ENCODE peak calls at places on chromosome 1, in five cellular contexts. V, L, H, M and I are unnamed samples. For H3F3A and H3K4me1, the result is how much of the 10 kb centered on the place peaks cover.

GRCh38 chr1:33864460-33865389 is 846 bp downstream of the HMGB4 start:
- DNase-seq in L (no peak), V (no peak), M (no peak), H (no peak), I (no peak)

GRCh38 chr1:78045850-78046778 is at the start of gene GIPC2:
- DNase-seq in L (peak), V (peak), H (no peak), M (peak), I (peak)

GRCh38 chr1:207058878-207059867 is 6.1 kb downstream of the PFKFB2 start:
- DNase-seq in L (no peak), M (peak), H (no peak), V (peak), I (peak)

GRCh38 chr1:18738617-18739016 is 108.0 kb downstream of the PAX7 start:
- DNase-seq in V (no peak), M (no peak), L (no peak), H (no peak), I (no peak)

GRCh38 chr1:8598060-8598724 is 219.2 kb downstream of the RERE start:
- DNase-seq in V (peak), M (peak), H (no peak), L (peak), I (peak)

GRCh38 chr1:91791103-91791502 is 94.8 kb downstream of the TGFBR3 start:
- DNase-seq in L (no peak), V (peak), M (no peak), H (no peak), I (peak)

GRCh38 chr1:6783221-6783620 is 2.0 kb upstream of the CAMTA1 start:
- DNase-seq in L (no peak), V (no peak), H (no peak), M (no peak), I (no peak)

GRCh38 chr1:172837816-172838680 is 179.1 kb downstream of the FASLG start:
- DNase-seq in V (no peak), M (no peak), L (peak), H (peak), I (no peak)

GRCh38 chr1:230215049-230215448 is 148.0 kb downstream of the GALNT2 start:
- DNase-seq in V (peak), H (peak), L (peak), M (no peak), I (peak)

GRCh38 chr1:209513226-209513625 is 70.3 kb upstream of the CAMK1G start:
- DNase-seq in L (peak), M (peak), H (peak), V (peak), I (peak)

GRCh38 chr1:156499194-156499702 is 1.3 kb downstream of the MEF2D start:
- DNase-seq in M (no peak), V (peak), H (peak), L (peak), I (peak)

GRCh38 chr1:220902916-220903315 is 23.7 kb downstream of the HLX start:
- DNase-seq in M (no peak), H (peak), L (peak), V (no peak), I (no peak)

GRCh38 chr1:69982992-69983391 is 222.4 kb downstream of the LRRC40 start:
- DNase-seq in H (peak), M (no peak), V (no peak), L (peak), I (no peak)

GRCh38 chr1:226100436-226101347 is 38.2 kb downstream of the H3-3A start:
- DNase-seq in V (peak), L (peak), M (peak), H (peak), I (peak)

GRCh38 chr1:207309775-207310273 is 11.7 kb upstream of the CD55 start:
- DNase-seq in M (no peak), L (peak), H (peak), V (peak), I (no peak)

GRCh38 chr1:235011599-235012435 is 116.8 kb downstream of the TOMM20 start:
- DNase-seq in L (peak), V (no peak), H (peak), M (peak), I (no peak)

GRCh38 chr1:86477721-86478120 is 9.0 kb downstream of the CLCA1 start:
- DNase-seq in V (no peak), M (no peak), L (peak), H (no peak), I (no peak)

GRCh38 chr1:46183119-46183842 is 7.0 kb upstream of the P3R3URF start:
- DNase-seq in M (no peak), H (peak), V (peak), L (peak), I (no peak)

GRCh38 chr1:21278898-21279819 is 11.1 kb downstream of the ECE1 start:
- DNase-seq in V (no peak), M (no peak), H (no peak), L (peak), I (peak)

GRCh38 chr1:227432981-227433380 is 114.7 kb upstream of the CDC42BPA start:
- DNase-seq in L (no peak), M (no peak), H (no peak), V (no peak), I (no peak)
- H3F3A ChIP-seq in L (under half), M (under half), H (under half), V (under half), I (under half)

GRCh38 chr1:2019571-2020309 is 595 bp downstream of the GABRD start:
- DNase-seq in L (peak), H (no peak), M (no peak), V (peak), I (peak)
- H3K4me1 ChIP-seq in L (under half), H (under half), M (under half), V (under half), I (under half)

DNA sequence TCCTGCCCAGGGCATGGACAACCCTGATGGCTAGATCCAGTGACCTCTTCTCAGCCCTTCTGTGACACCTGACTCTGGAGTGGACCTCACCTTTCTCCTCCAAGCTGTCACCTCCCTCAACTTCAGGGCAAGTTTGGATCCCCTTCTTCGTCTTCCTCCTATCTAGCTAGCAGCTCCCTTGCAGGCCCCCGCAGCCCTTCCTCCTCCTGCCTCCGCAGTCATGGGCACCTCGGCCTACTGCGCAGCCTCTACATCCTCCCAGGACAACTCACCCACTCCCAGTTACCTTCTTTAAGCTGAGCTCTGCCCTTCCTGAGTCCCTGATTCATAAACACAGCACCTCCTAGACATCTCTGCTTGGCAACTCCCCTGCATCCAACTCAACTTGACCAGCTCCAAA is 61.3 kb upstream of the ID3 start:
- DNase-seq in L (no peak), M (no peak), H (no peak), V (no peak), I (no peak)
- H3F3A ChIP-seq in L (under half), M (under half), H (under half), V (under half), I (under half)

GRCh38 chr1:205284420-205285144 is 37.0 kb downstream of the NUAK2 start:
- DNase-seq in H (peak), V (peak), L (peak), M (peak), I (peak)

GRCh38 chr1:205279986-205280385 is 41.6 kb downstream of the NUAK2 start:
- DNase-seq in L (no peak), H (peak), M (no peak), V (no peak), I (no peak)

GRCh38 chr1:205285391-205286101 is 36.0 kb downstream of the NUAK2 start:
- DNase-seq in H (no peak), V (no peak), M (no peak), L (peak), I (no peak)

GRCh38 chr1:205286335-205286950 is 35.1 kb downstream of the NUAK2 start:
- DNase-seq in V (no peak), M (no peak), L (no peak), H (peak), I (no peak)

DNA sequence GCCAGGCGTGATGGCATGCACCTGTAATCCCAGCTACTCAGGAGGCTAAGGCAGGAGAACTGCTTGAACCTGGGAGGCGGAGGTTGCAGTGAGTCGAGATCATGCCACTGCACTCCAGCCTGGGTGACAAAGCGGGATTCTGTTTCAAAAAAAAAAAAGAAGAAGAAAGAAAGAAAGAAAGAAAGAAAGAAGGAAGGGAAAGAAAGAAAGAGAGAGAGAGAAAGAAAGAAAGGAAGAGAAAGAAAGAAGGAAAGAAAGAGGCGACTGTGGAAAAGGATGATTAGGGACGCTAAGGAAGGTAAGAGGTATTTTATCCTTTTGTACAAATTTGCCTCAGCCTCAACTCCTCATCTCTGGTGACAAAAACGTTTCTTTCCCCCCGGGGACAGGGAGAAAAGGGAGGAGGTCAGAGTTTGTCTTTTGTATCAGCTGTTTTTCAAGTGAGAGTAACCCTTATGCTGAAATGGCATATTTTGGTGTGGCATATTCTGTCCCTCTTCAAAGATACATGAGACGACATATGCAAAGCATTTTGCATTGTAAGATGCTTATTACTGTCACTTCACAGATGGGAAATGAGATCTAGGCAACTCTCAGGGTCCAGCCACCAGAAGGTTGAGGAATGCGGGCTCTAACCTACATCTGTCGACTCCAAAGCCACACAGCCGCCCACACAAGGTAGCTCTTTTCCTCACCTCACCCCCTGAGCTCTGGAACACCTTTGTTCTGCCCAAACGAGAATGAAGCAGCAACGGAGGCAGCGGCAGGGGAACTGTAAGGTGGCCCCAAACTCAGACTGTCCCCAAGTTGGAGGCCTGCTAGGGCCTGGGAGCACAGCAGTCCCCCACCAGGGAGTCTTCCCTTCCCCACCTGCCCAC is 38.0 kb downstream of the NUAK2 start:
- DNase-seq in M (no peak), V (no peak), L (no peak), H (no peak), I (no peak)
- H3K4me1 ChIP-seq in M (under half), V (under half), L (under half), H (under half), I (half or more)

GRCh38 chr1:39564340-39564739 is 12.2 kb downstream of the PABPC4 start:
- DNase-seq in V (no peak), M (no peak), H (no peak), L (no peak), I (no peak)
- H3F3A ChIP-seq in V (half or more), M (under half), H (under half), L (under half), I (under half)

GRCh38 chr1:41395599-41395956 is 34.3 kb downstream of the FOXO6 start:
- DNase-seq in M (no peak), L (no peak), V (no peak), H (no peak), I (no peak)
- H3K4me1 ChIP-seq in M (half or more), L (under half), V (under half), H (under half), I (half or more)

GRCh38 chr1:153520818-153521476 is 14.8 kb downstream of the S100A6 start:
- DNase-seq in V (no peak), L (no peak), H (peak), M (peak), I (no peak)

GRCh38 chr1:153518562-153518961 is 17.2 kb downstream of the S100A6 start:
- DNase-seq in H (no peak), L (no peak), V (no peak), M (no peak), I (no peak)

GRCh38 chr1:153515504-153516394 is 20.0 kb downstream of the S100A6 start:
- DNase-seq in V (no peak), M (no peak), H (peak), L (no peak), I (no peak)

GRCh38 chr1:153513666-153514065 is 22.1 kb downstream of the S100A6 start:
- DNase-seq in L (no peak), H (no peak), V (no peak), M (no peak), I (no peak)

GRCh38 chr1:153519242-153519641 is 16.5 kb downstream of the S100A6 start:
- DNase-seq in M (no peak), H (no peak), V (no peak), L (no peak), I (no peak)
- H3F3A ChIP-seq in M (under half), H (under half), V (under half), L (under half), I (under half)

GRCh38 chr1:61087574-61087973 is 5.2 kb downstream of the NFIA start:
- DNase-seq in V (no peak), M (no peak), H (no peak), L (no peak), I (no peak)

GRCh38 chr1:61090546-61090945 is 8.2 kb downstream of the NFIA start:
- DNase-seq in M (no peak), V (no peak), L (no peak), H (no peak), I (no peak)

GRCh38 chr1:61089338-61089737 is 7.0 kb downstream of the NFIA start:
- DNase-seq in H (peak), L (no peak), V (no peak), M (no peak), I (no peak)

GRCh38 chr1:61086245-61086644 is 3.9 kb downstream of the NFIA start:
- DNase-seq in H (no peak), V (no peak), L (no peak), M (no peak), I (no peak)

DNA sequence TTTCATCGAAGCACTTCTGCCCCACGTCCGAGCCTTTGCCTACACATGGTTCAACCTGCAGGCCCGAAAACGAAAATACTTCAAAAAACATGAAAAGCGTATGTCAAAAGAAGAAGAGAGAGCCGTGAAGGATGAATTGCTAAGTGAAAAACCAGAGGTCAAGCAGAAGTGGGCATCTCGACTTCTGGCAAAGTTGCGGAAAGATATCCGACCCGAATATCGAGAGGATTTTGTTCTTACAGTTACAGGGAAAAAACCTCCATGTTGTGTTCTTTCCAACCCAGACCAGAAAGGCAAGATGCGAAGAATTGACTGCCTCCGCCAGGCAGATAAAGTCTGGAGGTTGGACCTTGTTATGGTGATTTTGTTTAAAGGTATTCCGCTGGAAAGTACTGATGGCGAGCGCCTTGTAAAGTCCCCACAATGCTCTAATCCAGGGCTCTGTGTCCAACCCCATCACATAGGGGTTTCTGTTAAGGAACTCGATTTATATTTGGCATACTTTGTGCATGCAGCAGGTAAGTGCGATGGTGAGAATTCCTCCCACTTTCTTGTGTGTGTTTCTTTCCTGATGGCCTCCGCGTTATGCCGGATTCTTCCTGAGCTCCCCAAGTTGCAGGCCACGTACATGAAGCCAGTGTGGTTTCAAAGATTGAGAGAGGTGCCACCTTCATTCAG is 5.9 kb downstream of the NFIA start:
- DNase-seq in V (peak), H (no peak), L (no peak), M (no peak), I (no peak)
- H3K4me1 ChIP-seq in V (under half), H (under half), L (under half), M (under half), I (under half)

DNA sequence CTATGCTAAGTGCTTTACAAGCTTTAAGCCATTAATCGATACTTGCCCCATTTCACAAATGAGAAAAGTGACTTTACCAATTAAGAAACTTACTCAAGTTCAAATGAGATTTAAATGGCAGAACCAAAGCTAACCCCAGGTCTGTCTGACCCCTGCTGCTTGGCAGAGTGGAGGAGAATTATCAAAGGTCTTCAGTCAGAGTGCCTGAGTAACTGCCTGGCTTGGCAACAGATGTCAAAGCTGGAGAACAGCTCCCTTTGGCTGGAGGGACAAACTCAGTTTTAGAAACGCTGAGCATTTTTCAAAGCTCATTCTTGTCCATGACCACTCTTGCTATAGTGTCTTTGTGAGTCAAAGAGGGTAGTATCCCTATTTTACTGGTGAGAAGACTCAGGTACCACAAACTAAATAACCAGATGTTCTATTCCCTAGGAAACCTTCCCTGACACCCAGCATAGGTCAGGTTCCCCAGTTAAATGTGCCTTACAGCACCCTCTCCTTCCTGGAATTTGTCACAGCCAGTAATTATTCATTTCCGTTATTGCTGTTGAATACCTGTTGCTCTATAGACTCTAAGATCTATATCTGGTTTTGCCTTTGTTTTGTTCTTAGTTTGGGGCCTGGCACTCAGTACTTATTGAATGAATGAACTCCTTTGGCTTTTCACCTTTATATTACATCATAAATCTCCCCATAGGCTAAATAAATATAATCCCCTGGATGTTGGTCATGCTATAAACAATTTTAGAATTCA is 5.0 kb upstream of the BCAR3 start:
- DNase-seq in M (no peak), L (no peak), H (peak), V (no peak), I (no peak)
- H3F3A ChIP-seq in M (under half), L (under half), H (under half), V (under half), I (under half)